ENCODE peak calls at places on chromosomes 3 and 15, in ten cellular contexts. S is choroid plexus epithelial cell, I is lower leg skin, M is cardiac muscle cell, W is psoas muscle, O is OCI-LY7, T is GM10248, A is GM13977, L is body of pancreas, J is GM12864. Y is an unnamed sample.

GRCh38 chr3:138300657-138301056 is 29.0 kb downstream of the NME9 start:
- DNase-seq in O (no peak), T (no peak), A (no peak), S (no peak), I (no peak), W (no peak), M (no peak), J (no peak), L (no peak), Y (no peak)

GRCh38 chr15:29056839-29057450 is 171.2 kb downstream of the APBA2 start:
- DNase-seq in L (no peak), O (no peak), M (no peak), J (no peak), T (no peak), A (no peak), W (no peak), I (no peak), S (no peak), Y (no peak)

GRCh38 chr3:47852604-47853397 is 49.9 kb downstream of the DHX30 start:
- DNase-seq in A (no peak), W (no peak), S (no peak), M (no peak), T (no peak), L (no peak), I (no peak), O (no peak), J (no peak), Y (no peak)

GRCh38 chr3:121796970-121797369 is 37.9 kb downstream of the IQCB1 start:
- DNase-seq in A (no peak), M (no peak), T (no peak), J (no peak), O (peak), L (no peak), W (no peak), S (peak), I (no peak), Y (no peak)

GRCh38 chr3:12658593-12659058 is 5.3 kb downstream of the RAF1 start:
- DNase-seq in M (peak), W (no peak), O (no peak), S (peak), A (no peak), J (no peak), L (no peak), I (no peak), T (no peak), Y (peak)

GRCh38 chr3:134620476-134621115 is 30.2 kb downstream of the KY start:
- DNase-seq in O (no peak), A (no peak), S (no peak), L (no peak), M (no peak), T (no peak), J (no peak), W (no peak), I (no peak), Y (no peak)

GRCh38 chr3:124364230-124365022 is 365.8 kb upstream of the UMPS start:
- DNase-seq in A (no peak), L (peak), O (no peak), S (no peak), T (no peak), M (peak), J (no peak), W (no peak), I (no peak), Y (no peak)

GRCh38 chr3:9970020-9970652 is 16.5 kb downstream of the EMC3 start:
- DNase-seq in L (no peak), O (no peak), S (peak), A (no peak), J (no peak), I (no peak), M (peak), W (no peak), T (no peak), Y (peak)

GRCh38 chr3:88986834-88987233 is 120.6 kb upstream of the EPHA3 start:
- DNase-seq in I (no peak), S (peak), O (no peak), W (no peak), T (no peak), A (no peak), J (no peak), L (no peak), M (peak), Y (peak)

GRCh38 chr3:131020122-131020693 is 6.4 kb downstream of the ASTE1 start:
- DNase-seq in J (no peak), T (no peak), W (no peak), I (no peak), O (peak), M (no peak), A (no peak), L (no peak), S (no peak), Y (no peak)

GRCh38 chr15:33200903-33201302 is 6.4 kb upstream of the FMN1 start:
- DNase-seq in I (no peak), O (no peak), L (no peak), T (no peak), M (no peak), J (no peak), A (no peak), W (no peak), S (no peak), Y (no peak)

GRCh38 chr3:32076566-32076965 is 29.9 kb upstream of the GPD1L start:
- DNase-seq in S (peak), A (no peak), J (no peak), L (no peak), M (peak), W (no peak), I (no peak), T (no peak), O (no peak), Y (peak)

GRCh38 chr3:127121850-127122249 is 71.1 kb upstream of the PRR23E start:
- DNase-seq in L (no peak), A (no peak), W (no peak), S (no peak), J (no peak), O (no peak), I (no peak), T (no peak), M (no peak), Y (no peak)

GRCh38 chr3:194688207-194688711 is 2.6 kb downstream of the FAM43A start:
- DNase-seq in S (peak), A (peak), T (peak), M (peak), I (peak), J (no peak), W (peak), O (peak), L (peak), Y (peak)

GRCh38 chr3:176510097-176510496 is 687.2 kb downstream of the TBL1XR1 start:
- DNase-seq in L (no peak), A (no peak), I (no peak), T (no peak), J (no peak), S (no peak), O (no peak), W (no peak), M (no peak), Y (no peak)

GRCh38 chr3:176512037-176512436 is 685.2 kb downstream of the TBL1XR1 start:
- DNase-seq in T (no peak), M (no peak), W (no peak), O (no peak), J (no peak), A (no peak), S (no peak), L (no peak), I (no peak), Y (no peak)

GRCh38 chr3:176513604-176514003 is 683.7 kb downstream of the TBL1XR1 start:
- DNase-seq in S (peak), W (no peak), O (peak), T (no peak), I (no peak), J (no peak), M (peak), A (no peak), L (no peak), Y (no peak)

GRCh38 chr3:176514297-176514696 is 683.0 kb downstream of the TBL1XR1 start:
- DNase-seq in I (no peak), M (peak), S (peak), J (peak), T (no peak), W (no peak), A (peak), O (peak), L (peak), Y (peak)
- TF ChIP-seq CTCF in I (no peak), M (peak), S (peak), J (peak), T (peak), W (peak), A (peak), O (peak), L (peak), Y (peak)

GRCh38 chr3:41205591-41205990 is 6.3 kb downstream of the CTNNB1 start:
- DNase-seq in A (no peak), M (no peak), I (no peak), T (no peak), O (no peak), W (no peak), S (no peak), L (no peak), J (no peak), Y (no peak)

GRCh38 chr3:41204369-41204768 is 5.1 kb downstream of the CTNNB1 start:
- DNase-seq in I (no peak), M (no peak), O (no peak), T (no peak), J (no peak), W (no peak), A (no peak), L (no peak), S (no peak), Y (no peak)

GRCh38 chr3:41202075-41202833 is 2.9 kb downstream of the CTNNB1 start:
- DNase-seq in T (no peak), S (no peak), I (no peak), O (peak), A (no peak), M (no peak), J (no peak), L (no peak), W (no peak), Y (no peak)

GRCh38 chr3:41200669-41201021 is 1.3 kb downstream of the CTNNB1 start:
- DNase-seq in J (no peak), S (peak), I (no peak), M (peak), O (peak), W (no peak), A (peak), T (no peak), L (no peak), Y (peak)

DNA sequence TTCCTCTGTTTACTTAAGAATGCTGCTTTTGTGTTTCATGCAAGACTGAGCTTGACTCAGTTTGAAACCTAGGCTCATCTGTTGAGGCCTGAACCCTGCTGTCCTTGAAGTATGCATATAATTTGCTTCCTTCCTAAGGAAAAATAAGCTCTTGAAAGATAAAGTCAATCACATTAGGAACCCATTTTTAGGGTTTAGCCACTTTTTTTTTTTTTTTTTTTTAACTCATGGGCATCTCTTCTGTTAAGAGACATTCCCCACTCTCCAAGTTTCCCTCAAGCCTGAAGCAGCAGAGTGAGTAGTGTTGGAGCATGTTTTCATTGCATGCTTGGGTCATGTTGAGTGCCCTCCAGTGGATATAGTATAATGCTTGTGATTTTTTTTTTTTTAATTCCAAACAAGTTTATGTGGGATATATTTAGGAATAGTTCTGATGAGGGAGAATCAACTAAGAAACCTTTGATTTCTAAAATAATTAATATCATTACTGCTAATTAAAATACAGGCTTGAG is 3.6 kb downstream of the CTNNB1 start:
- DNase-seq in O (peak), A (peak), S (peak), L (peak), W (no peak), M (peak), T (no peak), I (no peak), J (no peak), Y (peak)
- TF ChIP-seq CTCF in O (peak), A (peak), S (peak), L (peak), W (peak), M (peak), T (peak), I (no peak), J (peak), Y (peak)

DNA sequence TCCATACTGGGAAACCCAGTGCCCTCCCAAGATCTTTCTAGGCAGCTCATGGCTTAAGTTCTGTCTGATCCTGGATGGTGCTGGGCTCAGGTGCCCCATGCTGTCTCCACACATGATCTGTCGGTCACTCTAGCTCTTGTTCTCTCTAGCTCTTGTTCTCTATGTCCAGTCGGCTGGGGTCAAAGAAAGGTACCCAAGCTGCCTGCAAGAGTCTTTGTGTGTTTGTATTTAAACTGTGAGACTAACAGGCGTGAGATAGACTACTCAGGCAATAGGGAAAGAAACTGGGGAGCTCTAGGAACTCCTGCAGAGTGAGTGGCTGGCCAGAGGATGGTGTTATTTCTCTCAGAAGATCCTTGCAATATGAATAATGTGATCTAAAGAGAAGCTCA is 40.2 kb downstream of the GPR156 start:
- DNase-seq in M (no peak), A (no peak), W (no peak), I (no peak), T (no peak), O (no peak), L (no peak), S (peak), J (no peak), Y (peak)
- TF ChIP-seq CTCF in M (no peak), A (no peak), W (no peak), I (no peak), T (no peak), O (no peak), L (no peak), S (peak), J (no peak), Y (no peak)

DNA sequence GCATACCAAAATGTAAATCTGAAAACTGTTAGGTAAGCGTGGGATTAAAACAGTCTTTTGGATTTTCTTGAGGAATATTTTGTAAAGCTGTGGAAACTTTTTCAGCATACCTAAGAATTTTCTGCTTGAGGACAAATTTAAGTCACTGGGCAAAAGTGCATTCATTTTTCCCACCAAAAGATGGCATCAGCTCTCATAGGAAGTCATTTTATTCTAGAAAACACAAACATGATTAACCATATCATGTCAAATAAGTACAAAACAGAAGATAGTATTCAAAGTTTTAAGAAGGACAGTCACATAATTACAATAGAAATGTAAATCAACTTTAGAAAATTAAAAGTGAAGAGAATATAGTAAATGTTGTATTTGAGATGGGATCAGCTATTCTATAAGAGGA is 63.5 kb downstream of the SLC49A4 start:
- DNase-seq in W (no peak), S (peak), T (no peak), J (no peak), L (no peak), O (peak), I (no peak), A (no peak), M (peak), Y (peak)
- TF ChIP-seq CTCF in W (peak), S (peak), T (peak), J (no peak), L (peak), O (peak), I (no peak), A (peak), M (peak), Y (peak)

GRCh38 chr3:43286115-43286885 is at the start of gene SNRK:
- DNase-seq in T (peak), W (peak), A (peak), M (peak), I (peak), S (peak), J (peak), L (peak), O (peak), Y (peak)
- TF ChIP-seq CTCF in T (peak), W (peak), A (peak), M (peak), I (no peak), S (peak), J (peak), L (peak), O (peak), Y (peak)